ENCODE peak calls at places on chromosomes 6 and 20, in seven cellular contexts. One of them, this sample, is unnamed.

GRCh38 chr20:45776931-45777330 is 14.8 kb downstream of the WFDC3 start:
- DNase-seq in lower lobe of right lung: no peak
- DNase-seq in ovary: no peak
- DNase-seq in epithelial cell of esophagus: no peak
- DNase-seq in choroid plexus epithelial cell: no peak
- DNase-seq in heart left ventricle: no peak
- DNase-seq in mammary epithelial cell: no peak
- DNase-seq in this sample: no peak

GRCh38 chr6:39926668-39927067 is 7.6 kb downstream of the MOCS1 start:
- DNase-seq in ovary: no peak
- DNase-seq in mammary epithelial cell: peak
- DNase-seq in lower lobe of right lung: no peak
- DNase-seq in epithelial cell of esophagus: no peak
- DNase-seq in heart left ventricle: no peak
- DNase-seq in choroid plexus epithelial cell: no peak
- DNase-seq in this sample: no peak

GRCh38 chr6:21496275-21496674 is 97.3 kb upstream of the SOX4 start:
- DNase-seq in mammary epithelial cell: no peak
- DNase-seq in lower lobe of right lung: no peak
- DNase-seq in heart left ventricle: no peak
- DNase-seq in epithelial cell of esophagus: no peak
- DNase-seq in ovary: no peak
- DNase-seq in choroid plexus epithelial cell: no peak
- DNase-seq in this sample: no peak

GRCh38 chr6:32113386-32114352 is 4.5 kb upstream of the TNXB start:
- DNase-seq in heart left ventricle: peak
- DNase-seq in ovary: peak
- DNase-seq in mammary epithelial cell: no peak
- DNase-seq in epithelial cell of esophagus: no peak
- DNase-seq in lower lobe of right lung: peak
- DNase-seq in choroid plexus epithelial cell: peak
- DNase-seq in this sample: no peak

GRCh38 chr6:34664270-34664971 is 32.1 kb downstream of the ILRUN start:
- DNase-seq in choroid plexus epithelial cell: peak
- DNase-seq in mammary epithelial cell: no peak
- DNase-seq in ovary: no peak
- DNase-seq in epithelial cell of esophagus: peak
- DNase-seq in lower lobe of right lung: no peak
- DNase-seq in heart left ventricle: no peak
- DNase-seq in this sample: no peak

GRCh38 chr6:168650686-168651085 is 209.7 kb downstream of the SMOC2 start:
- DNase-seq in heart left ventricle: no peak
- DNase-seq in epithelial cell of esophagus: no peak
- DNase-seq in lower lobe of right lung: peak
- DNase-seq in ovary: peak
- DNase-seq in mammary epithelial cell: no peak
- DNase-seq in choroid plexus epithelial cell: no peak
- DNase-seq in this sample: no peak

GRCh38 chr20:44199877-44200276 is 10.7 kb downstream of the OSER1 start:
- DNase-seq in epithelial cell of esophagus: no peak
- DNase-seq in choroid plexus epithelial cell: no peak
- DNase-seq in heart left ventricle: no peak
- DNase-seq in mammary epithelial cell: no peak
- DNase-seq in lower lobe of right lung: no peak
- DNase-seq in ovary: no peak
- DNase-seq in this sample: no peak

GRCh38 chr20:37327748-37328147 is 18.2 kb upstream of the SRC start:
- DNase-seq in lower lobe of right lung: peak
- DNase-seq in epithelial cell of esophagus: no peak
- DNase-seq in mammary epithelial cell: no peak
- DNase-seq in choroid plexus epithelial cell: no peak
- DNase-seq in ovary: peak
- DNase-seq in heart left ventricle: no peak
- DNase-seq in this sample: no peak

GRCh38 chr6:56335733-56336132 is 88.4 kb upstream of the COL21A1 start:
- DNase-seq in choroid plexus epithelial cell: peak
- DNase-seq in heart left ventricle: no peak
- DNase-seq in ovary: no peak
- DNase-seq in mammary epithelial cell: peak
- DNase-seq in epithelial cell of esophagus: peak
- DNase-seq in lower lobe of right lung: no peak
- DNase-seq in this sample: no peak

GRCh38 chr6:14275493-14275851 is 157.9 kb downstream of the CD83 start:
- DNase-seq in lower lobe of right lung: no peak
- DNase-seq in ovary: peak
- DNase-seq in choroid plexus epithelial cell: no peak
- DNase-seq in heart left ventricle: peak
- DNase-seq in epithelial cell of esophagus: no peak
- DNase-seq in mammary epithelial cell: no peak
- DNase-seq in this sample: no peak

GRCh38 chr6:105936972-105937371 is 149.2 kb upstream of the PRDM1 start:
- DNase-seq in lower lobe of right lung: no peak
- DNase-seq in ovary: no peak
- DNase-seq in choroid plexus epithelial cell: no peak
- DNase-seq in epithelial cell of esophagus: peak
- DNase-seq in mammary epithelial cell: no peak
- DNase-seq in heart left ventricle: no peak
- DNase-seq in this sample: no peak

GRCh38 chr6:37169458-37170272 is at the start of gene PIM1:
- DNase-seq in lower lobe of right lung: peak
- DNase-seq in mammary epithelial cell: peak
- DNase-seq in epithelial cell of esophagus: peak
- DNase-seq in choroid plexus epithelial cell: peak
- DNase-seq in heart left ventricle: peak
- DNase-seq in ovary: peak
- DNase-seq in this sample: peak

GRCh38 chr6:53020005-53020744 is 25.1 kb upstream of the GSTA4 start:
- DNase-seq in ovary: no peak
- DNase-seq in epithelial cell of esophagus: no peak
- DNase-seq in mammary epithelial cell: no peak
- DNase-seq in lower lobe of right lung: no peak
- DNase-seq in choroid plexus epithelial cell: peak
- DNase-seq in heart left ventricle: no peak
- DNase-seq in this sample: no peak

GRCh38 chr20:2297352-2297717 is 1.5 kb downstream of the TGM3 start:
- DNase-seq in heart left ventricle: no peak
- DNase-seq in choroid plexus epithelial cell: peak
- DNase-seq in lower lobe of right lung: no peak
- DNase-seq in mammary epithelial cell: no peak
- DNase-seq in epithelial cell of esophagus: no peak
- DNase-seq in ovary: no peak
- DNase-seq in this sample: no peak

GRCh38 chr6:41488392-41489129 is 57.6 kb upstream of the FOXP4 start:
- DNase-seq in epithelial cell of esophagus: no peak
- DNase-seq in lower lobe of right lung: no peak
- DNase-seq in choroid plexus epithelial cell: peak
- DNase-seq in heart left ventricle: peak
- DNase-seq in mammary epithelial cell: peak
- DNase-seq in ovary: peak
- DNase-seq in this sample: peak

GRCh38 chr6:45075246-45075645 is 252.9 kb upstream of the RUNX2 start:
- DNase-seq in ovary: no peak
- DNase-seq in lower lobe of right lung: no peak
- DNase-seq in heart left ventricle: no peak
- DNase-seq in epithelial cell of esophagus: peak
- DNase-seq in mammary epithelial cell: peak
- DNase-seq in choroid plexus epithelial cell: peak
- DNase-seq in this sample: no peak

GRCh38 chr6:167501831-167502385 is 177.0 kb downstream of the TTLL2 start:
- DNase-seq in lower lobe of right lung: no peak
- DNase-seq in choroid plexus epithelial cell: peak
- DNase-seq in epithelial cell of esophagus: no peak
- DNase-seq in heart left ventricle: no peak
- DNase-seq in ovary: no peak
- DNase-seq in mammary epithelial cell: no peak
- DNase-seq in this sample: no peak

GRCh38 chr6:170459451-170459850 is 93.7 kb downstream of the PSMB1 start:
- DNase-seq in ovary: no peak
- DNase-seq in mammary epithelial cell: peak
- DNase-seq in heart left ventricle: no peak
- DNase-seq in choroid plexus epithelial cell: peak
- DNase-seq in epithelial cell of esophagus: peak
- DNase-seq in lower lobe of right lung: peak
- DNase-seq in this sample: no peak

GRCh38 chr6:125859691-125860210 is 69.0 kb downstream of the NCOA7 start:
- DNase-seq in ovary: no peak
- DNase-seq in mammary epithelial cell: no peak
- DNase-seq in choroid plexus epithelial cell: peak
- DNase-seq in epithelial cell of esophagus: peak
- DNase-seq in lower lobe of right lung: no peak
- DNase-seq in heart left ventricle: no peak
- DNase-seq in this sample: no peak

GRCh38 chr20:44471481-44471882 is 4.2 kb upstream of the TTPAL start:
- DNase-seq in choroid plexus epithelial cell: peak
- DNase-seq in heart left ventricle: no peak
- DNase-seq in ovary: no peak
- DNase-seq in lower lobe of right lung: no peak
- DNase-seq in epithelial cell of esophagus: peak
- DNase-seq in mammary epithelial cell: peak
- DNase-seq in this sample: no peak

GRCh38 chr6:43983632-43984031 is 143.6 kb downstream of the MRPL14 start:
- DNase-seq in epithelial cell of esophagus: no peak
- DNase-seq in choroid plexus epithelial cell: no peak
- DNase-seq in ovary: no peak
- DNase-seq in heart left ventricle: no peak
- DNase-seq in mammary epithelial cell: no peak
- DNase-seq in lower lobe of right lung: peak
- DNase-seq in this sample: no peak

GRCh38 chr20:5844063-5844681 is 94.0 kb downstream of the SHLD1 start:
- DNase-seq in lower lobe of right lung: no peak
- DNase-seq in epithelial cell of esophagus: peak
- DNase-seq in ovary: no peak
- DNase-seq in mammary epithelial cell: peak
- DNase-seq in heart left ventricle: no peak
- DNase-seq in choroid plexus epithelial cell: peak
- DNase-seq in this sample: no peak

GRCh38 chr20:951384-952169 is 35.4 kb upstream of the ANGPT4 start:
- DNase-seq in lower lobe of right lung: no peak
- DNase-seq in ovary: no peak
- DNase-seq in mammary epithelial cell: no peak
- DNase-seq in epithelial cell of esophagus: no peak
- DNase-seq in heart left ventricle: no peak
- DNase-seq in choroid plexus epithelial cell: no peak
- DNase-seq in this sample: peak

GRCh38 chr6:24743265-24743943 is 24.4 kb upstream of the C6orf62 start:
- DNase-seq in epithelial cell of esophagus: peak
- DNase-seq in lower lobe of right lung: no peak
- DNase-seq in heart left ventricle: no peak
- DNase-seq in ovary: no peak
- DNase-seq in mammary epithelial cell: peak
- DNase-seq in choroid plexus epithelial cell: peak
- DNase-seq in this sample: no peak

GRCh38 chr6:94636780-94637385 is 940.5 kb upstream of the MANEA start:
- DNase-seq in mammary epithelial cell: peak
- DNase-seq in choroid plexus epithelial cell: peak
- DNase-seq in ovary: no peak
- DNase-seq in lower lobe of right lung: no peak
- DNase-seq in epithelial cell of esophagus: peak
- DNase-seq in heart left ventricle: no peak
- DNase-seq in this sample: no peak
- TF ChIP-seq CTCF in mammary epithelial cell: peak
- TF ChIP-seq CTCF in choroid plexus epithelial cell: peak
- TF ChIP-seq CTCF in ovary: no peak
- TF ChIP-seq CTCF in lower lobe of right lung: no peak
- TF ChIP-seq CTCF in epithelial cell of esophagus: peak
- TF ChIP-seq CTCF in heart left ventricle: no peak
- TF ChIP-seq CTCF in this sample: peak

GRCh38 chr20:7926767-7927166 is 13.5 kb downstream of the HAO1 start:
- DNase-seq in ovary: no peak
- DNase-seq in lower lobe of right lung: no peak
- DNase-seq in mammary epithelial cell: no peak
- DNase-seq in epithelial cell of esophagus: peak
- DNase-seq in heart left ventricle: no peak
- DNase-seq in choroid plexus epithelial cell: peak
- DNase-seq in this sample: no peak
- TF ChIP-seq CTCF in ovary: no peak
- TF ChIP-seq CTCF in lower lobe of right lung: peak
- TF ChIP-seq CTCF in mammary epithelial cell: peak
- TF ChIP-seq CTCF in epithelial cell of esophagus: peak
- TF ChIP-seq CTCF in heart left ventricle: peak
- TF ChIP-seq CTCF in choroid plexus epithelial cell: peak
- TF ChIP-seq CTCF in this sample: no peak

GRCh38 chr20:3407426-3408250 is at the start of gene DNAAF9:
- DNase-seq in choroid plexus epithelial cell: peak
- DNase-seq in mammary epithelial cell: peak
- DNase-seq in heart left ventricle: peak
- DNase-seq in epithelial cell of esophagus: peak
- DNase-seq in ovary: peak
- DNase-seq in lower lobe of right lung: peak
- DNase-seq in this sample: peak
- TF ChIP-seq CTCF in choroid plexus epithelial cell: no peak
- TF ChIP-seq CTCF in mammary epithelial cell: peak
- TF ChIP-seq CTCF in heart left ventricle: peak
- TF ChIP-seq CTCF in epithelial cell of esophagus: no peak
- TF ChIP-seq CTCF in ovary: peak
- TF ChIP-seq CTCF in lower lobe of right lung: peak
- TF ChIP-seq CTCF in this sample: peak

GRCh38 chr6:65633516-65633915 is 73.5 kb downstream of the EYS start:
- DNase-seq in epithelial cell of esophagus: no peak
- DNase-seq in ovary: no peak
- DNase-seq in mammary epithelial cell: no peak
- DNase-seq in heart left ventricle: no peak
- DNase-seq in choroid plexus epithelial cell: peak
- DNase-seq in lower lobe of right lung: no peak
- DNase-seq in this sample: no peak

GRCh38 chr6:65642776-65643175 is 64.2 kb downstream of the EYS start:
- DNase-seq in lower lobe of right lung: no peak
- DNase-seq in mammary epithelial cell: no peak
- DNase-seq in ovary: no peak
- DNase-seq in heart left ventricle: no peak
- DNase-seq in epithelial cell of esophagus: no peak
- DNase-seq in choroid plexus epithelial cell: no peak
- DNase-seq in this sample: no peak

GRCh38 chr6:65637289-65638046 is 69.6 kb downstream of the EYS start:
- DNase-seq in mammary epithelial cell: no peak
- DNase-seq in lower lobe of right lung: no peak
- DNase-seq in epithelial cell of esophagus: no peak
- DNase-seq in heart left ventricle: no peak
- DNase-seq in ovary: no peak
- DNase-seq in choroid plexus epithelial cell: no peak
- DNase-seq in this sample: no peak

DNA sequence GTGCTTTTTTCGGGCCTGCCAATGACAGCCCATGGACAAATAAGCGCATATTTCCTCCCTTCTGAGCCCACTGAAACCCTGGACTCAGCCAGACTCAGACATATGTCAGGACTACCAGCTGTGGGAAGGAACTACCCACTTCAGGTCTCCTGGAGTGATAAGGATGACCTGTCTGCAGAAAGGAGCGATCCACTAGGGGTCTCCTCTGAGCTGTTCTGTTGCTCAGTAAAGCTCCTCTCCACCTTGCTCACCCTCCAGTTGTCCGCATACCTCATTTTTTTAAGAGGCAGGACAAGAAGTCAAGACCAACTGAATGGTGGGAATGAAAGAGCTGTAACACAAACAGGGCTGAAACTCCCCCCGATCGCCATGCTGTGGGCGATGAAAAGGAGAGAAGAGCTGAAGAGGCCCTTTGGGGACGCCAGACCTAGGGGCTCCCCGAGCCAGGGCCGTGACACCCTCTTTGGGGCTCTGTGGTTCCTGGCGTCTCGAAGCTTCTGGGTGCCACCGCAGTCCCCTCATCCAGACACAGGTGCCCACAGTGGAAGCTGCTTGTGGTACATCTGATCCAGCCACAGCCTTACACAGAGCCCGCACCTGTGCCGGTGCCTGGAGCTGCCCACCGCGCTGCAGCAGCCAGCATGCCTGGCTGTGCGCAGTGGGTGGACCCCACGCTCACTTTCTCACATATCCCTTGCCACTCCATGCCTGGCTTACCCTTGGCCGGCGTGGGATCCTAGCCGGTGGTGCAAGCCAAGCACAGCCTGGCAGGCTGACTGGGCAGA is 68.8 kb downstream of the EYS start:
- DNase-seq in ovary: no peak
- DNase-seq in mammary epithelial cell: no peak
- DNase-seq in choroid plexus epithelial cell: no peak
- DNase-seq in epithelial cell of esophagus: no peak
- DNase-seq in heart left ventricle: no peak
- DNase-seq in lower lobe of right lung: no peak
- DNase-seq in this sample: peak
- TF ChIP-seq CTCF in ovary: no peak
- TF ChIP-seq CTCF in mammary epithelial cell: no peak
- TF ChIP-seq CTCF in choroid plexus epithelial cell: peak
- TF ChIP-seq CTCF in epithelial cell of esophagus: no peak
- TF ChIP-seq CTCF in heart left ventricle: no peak
- TF ChIP-seq CTCF in lower lobe of right lung: no peak
- TF ChIP-seq CTCF in this sample: peak